ENCODE peak calls at places on chromosomes 4 and X, in four cellular contexts. X is lower lobe of right lung, L is testis, Z is tibial artery. J is an unnamed sample.

GRCh38 chr4:113740857-113741379 is 20.6 kb downstream of the CAMK2D start:
- DNase-seq in X (no peak), L (no peak), Z (no peak), J (no peak)

GRCh38 chrX:108701633-108702032 is 34.7 kb downstream of the IRS4 start:
- DNase-seq in L (no peak), X (no peak), Z (no peak), J (no peak)

GRCh38 chr4:167025651-167026050 is 208.6 kb downstream of the SPOCK3 start:
- DNase-seq in Z (no peak), L (no peak), X (no peak), J (no peak)

GRCh38 chr4:161952382-161952781 is 211.4 kb downstream of the FSTL5 start:
- DNase-seq in L (no peak), Z (no peak), X (no peak), J (no peak)

GRCh38 chr4:136900706-136901105 is 631.6 kb downstream of the PCDH18 start:
- DNase-seq in Z (no peak), X (no peak), L (no peak), J (no peak)

GRCh38 chrX:34956915-34957314 is 14.3 kb downstream of the FAM47B start:
- DNase-seq in X (no peak), L (no peak), Z (no peak), J (peak; percentile 52)

GRCh38 chrX:17788439-17788838 is 51.1 kb downstream of the SCML1 start:
- DNase-seq in X (peak; percentile 47), L (peak; percentile 43), Z (no peak), J (peak; percentile 5)

GRCh38 chrX:139724626-139725025 is 16.7 kb upstream of the MCF2 start:
- DNase-seq in L (no peak), Z (no peak), X (no peak), J (no peak)

GRCh38 chr4:11505225-11505971 is 76.7 kb upstream of the HS3ST1 start:
- DNase-seq in X (no peak), Z (no peak), L (no peak), J (peak; percentile 86)

GRCh38 chrX:19906293-19906692 is 18.9 kb upstream of the SH3KBP1 start:
- DNase-seq in L (no peak), Z (no peak), X (no peak), J (no peak)

GRCh38 chr4:79300280-79300679 is 25.6 kb downstream of the NAA11 start:
- DNase-seq in X (no peak), Z (no peak), L (no peak), J (no peak)

GRCh38 chrX:51747671-51748070 is 4.4 kb downstream of the GSPT2 start:
- DNase-seq in X (no peak), Z (no peak), L (no peak), J (no peak)

GRCh38 chrX:14362731-14363130 is 166.6 kb upstream of the GLRA2 start:
- DNase-seq in X (no peak), Z (no peak), L (no peak), J (no peak)

GRCh38 chrX:68112321-68112720 is 321.0 kb downstream of the OPHN1 start:
- DNase-seq in L (no peak), Z (no peak), X (no peak), J (no peak)

GRCh38 chr4:151067316-151067715 is 32.1 kb upstream of the RPS3A start:
- DNase-seq in Z (no peak), L (no peak), X (no peak), J (no peak)

GRCh38 chrX:54029543-54030143 is 14.6 kb downstream of the PHF8 start:
- DNase-seq in X (peak; percentile 56), L (no peak), Z (no peak), J (no peak)

GRCh38 chrX:2266445-2267349 is 234.1 kb downstream of the DHRSX start:
- DNase-seq in Z (no peak), L (no peak), X (no peak), J (no peak)

GRCh38 chrX:117973175-117974075 is 143.2 kb downstream of the KLHL13 start:
- DNase-seq in X (no peak), L (no peak), Z (no peak), J (no peak)

GRCh38 chrX:85808217-85808616 is 239.1 kb downstream of the CHM start:
- DNase-seq in L (no peak), X (no peak), Z (no peak), J (no peak)

GRCh38 chr4:76003015-76003414 is 4.3 kb downstream of the CXCL9 start:
- DNase-seq in Z (no peak), L (no peak), X (no peak), J (no peak)

GRCh38 chrX:136731207-136731782 is 49.4 kb downstream of the ARHGEF6 start:
- DNase-seq in L (no peak), X (no peak), Z (no peak), J (no peak)

GRCh38 chrX:84339507-84340364 is 151.7 kb upstream of the RPS6KA6 start:
- DNase-seq in Z (no peak), L (no peak), X (no peak), J (no peak)
- TF ChIP-seq CTCF in Z (peak; percentile 40), L (peak; percentile 19), X (peak; percentile 51), J (peak; percentile 47)

DNA sequence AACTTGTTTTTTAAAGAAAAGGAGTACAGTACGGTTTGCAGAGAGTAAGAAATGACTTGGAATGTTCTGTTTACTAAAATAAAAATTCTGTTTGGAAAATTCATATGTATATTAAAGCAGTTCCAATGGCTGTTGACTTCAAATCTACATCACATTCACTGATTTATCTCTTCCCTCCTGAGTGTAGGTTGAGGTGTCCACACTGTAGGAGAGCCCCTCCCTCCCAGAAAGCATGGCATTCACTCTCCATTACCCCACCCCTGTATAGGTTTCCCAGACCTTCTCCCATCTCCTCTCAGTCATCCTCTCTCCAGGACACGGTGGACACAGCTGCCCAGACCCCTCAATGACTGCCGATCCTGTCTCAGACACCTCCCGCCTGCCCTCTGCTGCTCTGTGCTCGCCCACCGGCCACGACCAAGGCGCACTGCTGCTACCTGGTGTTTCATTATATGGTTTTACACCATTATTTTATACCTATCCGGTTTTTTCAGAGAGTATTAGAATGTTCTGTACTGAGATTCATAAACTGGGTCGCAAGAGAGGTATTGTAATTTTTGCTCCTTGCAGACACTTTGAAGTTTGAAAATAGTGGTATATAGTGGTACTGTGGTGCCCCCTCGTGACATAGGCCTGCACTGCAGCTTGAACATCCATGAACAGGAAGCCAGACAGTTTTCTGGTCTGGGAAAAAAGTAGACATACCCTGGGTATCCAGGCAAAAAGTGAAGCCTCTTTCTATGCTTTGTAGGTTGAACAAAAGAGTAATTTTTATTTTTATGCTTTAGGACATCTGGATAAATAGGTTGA is 38.8 kb upstream of the BEX4 start:
- DNase-seq in L (peak; percentile 76), X (peak; percentile 50), Z (peak; percentile 65), J (no peak)
- H3K4me3 ChIP-seq in L (no peak overlapping the region), X (no peak overlapping the region), Z (no peak overlapping the region), J (no peak overlapping the region)

GRCh38 chr4:1490906-1491629 is 84.8 kb upstream of the NKX1-1 start:
- DNase-seq in L (no peak), Z (no peak), X (peak; percentile 34), J (no peak)
- H3K27me3 ChIP-seq in L (no peaks in the 10 kb centered on the region), Z (no peaks in the 10 kb centered on the region), X (peaks cover 47% of the 10 kb centered on the region), J (peaks cover 59% of the 10 kb centered on the region)

GRCh38 chr4:165331316-165331715 is 3.8 kb downstream of the MSMO1 start:
- DNase-seq in L (no peak), Z (no peak), X (no peak), J (no peak)
- TF ChIP-seq CTCF in L (no peak), Z (no peak), X (no peak), J (no peak)

J was measured in kidney epithelial cell.